ENCODE peak calls at places on chromosomes 16 and 17, in five cellular contexts. U is naive B cell; P is activated naive CD4-positive, alpha-beta T cell treated with anti-CD3 and anti-CD28 coated beads, Interleukin-2, amount 50 U/mL, for 16 hours; M is HCEC 1CT; D is transverse colon. J is an unnamed sample.
A peak's percentile ranks its signal among the peaks of the same experiment; 100 is the strongest.

GRCh38 chr16:23410176-23410575 is 42.8 kb downstream of the COG7 start:
- DNase-seq in U (no peak), P (no peak), M (peak; percentile 3), D (no peak), J (no peak)

GRCh38 chr16:14576069-14576468 is 54.0 kb downstream of the PARN start:
- DNase-seq in U (no peak), P (no peak), M (no peak), D (no peak), J (no peak)

GRCh38 chr16:16830401-16830800 is 451.5 kb downstream of the NPIPA7 start:
- DNase-seq in U (no peak), P (no peak), M (no peak), D (no peak), J (no peak)

GRCh38 chr16:50861926-50862325 is 120.0 kb downstream of the CYLD start:
- DNase-seq in U (no peak), P (no peak), M (no peak), D (no peak), J (no peak)

GRCh38 chr16:84486126-84486525 is 18.3 kb downstream of the MEAK7 start:
- DNase-seq in U (no peak), P (no peak), M (no peak), D (no peak), J (no peak)

GRCh38 chr16:15643453-15644305 is 725 bp upstream of the MARF1 start:
- DNase-seq in U (no peak), P (peak; percentile 26), M (peak; percentile 74), D (peak; percentile 14), J (peak; percentile 44)

GRCh38 chr17:49674507-49674906 is 3.4 kb downstream of the SPOP start:
- DNase-seq in U (no peak), P (no peak), M (no peak), D (no peak), J (no peak)

GRCh38 chr17:7916799-7917198 is 710 bp upstream of the RNF227 start:
- DNase-seq in U (no peak), P (no peak), M (no peak), D (no peak), J (no peak)

GRCh38 chr16:49924078-49924477 is 68.2 kb upstream of the ZNF423 start:
- DNase-seq in U (no peak), P (no peak), M (no peak), D (no peak), J (no peak)

GRCh38 chr17:27878776-27879562 is 14.2 kb downstream of the LYRM9 start:
- DNase-seq in U (no peak), P (peak; percentile 50), M (no peak), D (no peak), J (no peak)

GRCh38 chr17:33084755-33085154 is 93.1 kb downstream of the SPACA3 start:
- DNase-seq in U (no peak), P (no peak), M (no peak), D (no peak), J (no peak)

GRCh38 chr17:67152824-67153223 is 92.2 kb downstream of the HELZ start:
- DNase-seq in U (no peak), P (no peak), M (no peak), D (no peak), J (no peak)

GRCh38 chr17:17073627-17074521 is 31.6 kb downstream of the MPRIP start:
- DNase-seq in U (no peak), P (no peak), M (peak; percentile 7), D (no peak), J (no peak)

GRCh38 chr17:37405955-37406634 is 541 bp downstream of the ACACA start:
- DNase-seq in U (no peak), P (no peak), M (no peak), D (no peak), J (no peak)

GRCh38 chr16:59060212-59060611 is 326.1 kb upstream of the GOT2 start:
- DNase-seq in U (no peak), P (no peak), M (no peak), D (no peak), J (no peak)

GRCh38 chr17:53353919-53354351 is 468.8 kb upstream of the KIF2B start:
- DNase-seq in U (no peak), P (no peak), M (no peak), D (peak; percentile 22), J (no peak)

GRCh38 chr17:55433629-55434422 is 12.2 kb upstream of the MMD start:
- DNase-seq in U (no peak), P (no peak), M (peak; percentile 98), D (peak; percentile 64), J (peak; percentile 74)

GRCh38 chr16:86181526-86181925 is 282.6 kb downstream of the IRF8 start:
- DNase-seq in U (no peak), P (no peak), M (no peak), D (no peak), J (no peak)

GRCh38 chr16:14111713-14112538 is 40.8 kb downstream of the MRTFB start:
- DNase-seq in U (no peak), P (no peak), M (no peak), D (peak; percentile 71), J (no peak)

GRCh38 chr17:77437017-77437416 is 296.2 kb downstream of the SEC14L1 start:
- DNase-seq in U (no peak), P (no peak), M (no peak), D (peak; percentile 42), J (peak; percentile 16)

GRCh38 chr16:23862556-23862955 is 26.8 kb downstream of the PRKCB start:
- DNase-seq in U (no peak), P (no peak), M (no peak), D (no peak), J (no peak)

GRCh38 chr17:81390436-81391214 is 4.6 kb upstream of the BAHCC1 start:
- DNase-seq in U (no peak), P (no peak), M (no peak), D (no peak), J (no peak)

GRCh38 chr17:59848778-59849177 is 44.0 kb downstream of the TUBD1 start:
- DNase-seq in U (no peak), P (no peak), M (peak; percentile 23), D (peak; percentile 81), J (peak; percentile 63)

GRCh38 chr16:81181013-81181720 is 57.3 kb upstream of the BCO1 start:
- DNase-seq in U (no peak), P (no peak), M (peak; percentile 94), D (peak; percentile 63), J (no peak)

GRCh38 chr17:80112471-80113032 is 11.2 kb downstream of the GAA start:
- DNase-seq in U (no peak), P (no peak), M (no peak), D (no peak), J (no peak)

GRCh38 chr16:56983211-56983751 is 6.1 kb upstream of the NLRC5 start:
- DNase-seq in U (no peak), P (no peak), M (no peak), D (peak; percentile 73), J (no peak)

GRCh38 chr17:33381201-33381600 is 88.1 kb upstream of the ASIC2 start:
- DNase-seq in U (no peak), P (no peak), M (no peak), D (no peak), J (no peak)

GRCh38 chr17:31802502-31802901 is 56.5 kb downstream of the COPRS start:
- DNase-seq in U (no peak), P (no peak), M (no peak), D (no peak), J (no peak)

GRCh38 chr16:79170565-79171242 is 429.8 kb downstream of the MAF start:
- DNase-seq in U (no peak), P (no peak), M (no peak), D (no peak), J (no peak)

J was measured in GF-D8.